ENCODE peak calls at places on chromosome 21, in eight cellular contexts. H is PC-9; E is prostate gland; C is iPS DF 6.9; Q is lower lobe of right lung; O is CD4-positive, CD25-positive, alpha-beta regulatory T cell; P is uterus; R is thoracic aorta. V is an unnamed sample.

GRCh38 chr21:28459193-28459592 is 533.5 kb downstream of the LTN1 start:
- DNase-seq in O (no peak), R (no peak), Q (no peak), H (no peak), P (no peak), C (no peak), E (no peak), V (no peak)

GRCh38 chr21:20591294-20591693 is 406.9 kb upstream of the NCAM2 start:
- DNase-seq in P (no peak), C (no peak), O (no peak), R (no peak), E (no peak), H (no peak), Q (no peak), V (no peak)

GRCh38 chr21:34695434-34695833 is 26.6 kb downstream of the CLIC6 start:
- DNase-seq in C (no peak), E (no peak), Q (no peak), R (no peak), O (no peak), P (no peak), H (peak; percentile 43), V (no peak)

GRCh38 chr21:43191521-43191920 is 22.7 kb downstream of the CRYAA start:
- DNase-seq in R (no peak), E (no peak), O (no peak), Q (no peak), H (no peak), C (no peak), P (no peak), V (no peak)

GRCh38 chr21:27104749-27105439 is 138.0 kb upstream of the ADAMTS5 start:
- DNase-seq in P (no peak), E (no peak), C (no peak), H (no peak), R (no peak), Q (no peak), O (no peak), V (no peak)

GRCh38 chr21:38221594-38221993 is 35.2 kb upstream of the KCNJ15 start:
- DNase-seq in R (no peak), P (no peak), H (no peak), E (no peak), C (no peak), O (no peak), Q (no peak), V (no peak)

GRCh38 chr21:43754948-43755781 is 20.9 kb downstream of the CSTB start:
- DNase-seq in R (no peak), E (no peak), O (no peak), P (no peak), C (no peak), Q (no peak), H (no peak), V (no peak)

GRCh38 chr21:30340714-30341573 is 3.5 kb upstream of the KRTAP27-1 start:
- DNase-seq in E (peak; percentile 15), H (no peak), Q (peak; percentile 45), R (no peak), P (no peak), O (peak; percentile 26), C (no peak), V (peak; percentile 3)

GRCh38 chr21:31450971-31451370 is 106.9 kb upstream of the TIAM1 start:
- DNase-seq in O (no peak), H (no peak), R (no peak), E (no peak), C (no peak), P (no peak), Q (no peak), V (no peak)

GRCh38 chr21:28521932-28522826 is 470.5 kb downstream of the LTN1 start:
- DNase-seq in O (peak; percentile 19), R (no peak), P (peak; percentile 30), C (peak; percentile 20), H (no peak), Q (no peak), E (no peak), V (peak; percentile 51)

GRCh38 chr21:43353282-43354010 is 73.5 kb downstream of the SIK1 start:
- DNase-seq in P (no peak), Q (no peak), E (no peak), R (no peak), O (no peak), C (no peak), H (no peak), V (no peak)

DNA sequence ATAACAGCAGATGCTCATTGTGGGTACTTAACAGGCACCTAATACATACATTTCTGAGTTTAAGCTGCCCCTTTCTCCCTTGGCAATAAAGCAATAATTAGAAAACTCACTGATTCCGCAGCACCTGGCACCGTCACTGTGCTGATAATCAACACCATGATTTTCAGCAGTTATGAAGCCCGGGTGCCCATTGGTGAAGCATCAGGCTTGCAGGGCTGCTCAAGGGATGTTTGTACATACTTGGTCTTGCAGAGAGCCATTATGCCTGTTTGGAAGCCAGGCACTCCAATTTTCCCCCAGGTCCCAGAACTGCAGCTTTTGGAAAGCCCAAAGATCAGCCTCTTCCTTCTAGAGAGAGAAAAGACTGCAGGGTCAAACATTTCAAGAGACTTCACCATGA is 44.3 kb downstream of the OLIG1 start:
- DNase-seq in Q (no peak), H (no peak), P (no peak), R (no peak), E (no peak), O (no peak), C (no peak), V (no peak)
- H3K27ac ChIP-seq in Q (no peak overlapping the region), H (no peak overlapping the region), P (no peak overlapping the region), R (no peak overlapping the region), E (no peak overlapping the region), O (no peak overlapping the region), C (no peak overlapping the region), V (no peak overlapping the region)

GRCh38 chr21:42003051-42003461 is 7.1 kb downstream of the ZBTB21 start:
- DNase-seq in P (no peak), C (no peak), R (no peak), H (no peak), Q (no peak), E (no peak), O (no peak), V (no peak)

GRCh38 chr21:42002421-42002958 is 7.7 kb downstream of the ZBTB21 start:
- DNase-seq in C (no peak), E (no peak), R (no peak), Q (no peak), P (no peak), O (peak; percentile 88), H (no peak), V (no peak)

GRCh38 chr21:42000908-42001307 is 9.3 kb downstream of the ZBTB21 start:
- DNase-seq in C (no peak), H (no peak), R (no peak), P (no peak), O (no peak), E (no peak), Q (no peak), V (no peak)

GRCh38 chr21:42004406-42005199 is 5.6 kb downstream of the ZBTB21 start:
- DNase-seq in H (no peak), O (no peak), P (no peak), R (no peak), C (no peak), E (no peak), Q (no peak), V (no peak)

GRCh38 chr21:42001781-42002180 is 8.4 kb downstream of the ZBTB21 start:
- DNase-seq in P (no peak), C (no peak), O (no peak), E (no peak), Q (no peak), H (no peak), R (no peak), V (no peak)
- H3K27ac ChIP-seq in P (no peak overlapping the region), C (no peak overlapping the region), O (no peak overlapping the region), E (no peak overlapping the region), Q (no peak overlapping the region), H (no peak overlapping the region), R (no peak overlapping the region), V (no peak overlapping the region)

GRCh38 chr21:41767606-41768370 is 936 bp upstream of the RIPK4 start:
- DNase-seq in Q (no peak), R (no peak), C (no peak), H (peak; percentile 78), O (peak; percentile 34), E (no peak), P (no peak), V (peak; percentile 83)

GRCh38 chr21:41768371-41769042 is 1.7 kb upstream of the RIPK4 start:
- DNase-seq in O (peak; percentile 43), E (no peak), R (no peak), P (no peak), H (peak; percentile 80), Q (peak; percentile 51), C (no peak), V (peak; percentile 35)

GRCh38 chr21:41769933-41770332 is 3.1 kb upstream of the RIPK4 start:
- DNase-seq in Q (no peak), C (no peak), P (no peak), O (no peak), H (no peak), R (no peak), E (no peak), V (no peak)

GRCh38 chr21:41769521-41769920 is 2.7 kb upstream of the RIPK4 start:
- DNase-seq in C (no peak), R (no peak), Q (no peak), P (no peak), O (no peak), E (no peak), H (no peak), V (no peak)

GRCh38 chr21:41769106-41769505 is 2.3 kb upstream of the RIPK4 start:
- DNase-seq in P (no peak), R (no peak), O (no peak), H (no peak), Q (no peak), C (no peak), E (no peak), V (no peak)
- H3K27ac ChIP-seq in P (no peak overlapping the region), R (peak overlapping the region; percentile 75), O (no peak overlapping the region), H (peak overlapping the region; percentile 99), Q (no peak overlapping the region), C (no peak overlapping the region), E (peak overlapping the region; percentile 52), V (peak overlapping the region; percentile 95)

DNA sequence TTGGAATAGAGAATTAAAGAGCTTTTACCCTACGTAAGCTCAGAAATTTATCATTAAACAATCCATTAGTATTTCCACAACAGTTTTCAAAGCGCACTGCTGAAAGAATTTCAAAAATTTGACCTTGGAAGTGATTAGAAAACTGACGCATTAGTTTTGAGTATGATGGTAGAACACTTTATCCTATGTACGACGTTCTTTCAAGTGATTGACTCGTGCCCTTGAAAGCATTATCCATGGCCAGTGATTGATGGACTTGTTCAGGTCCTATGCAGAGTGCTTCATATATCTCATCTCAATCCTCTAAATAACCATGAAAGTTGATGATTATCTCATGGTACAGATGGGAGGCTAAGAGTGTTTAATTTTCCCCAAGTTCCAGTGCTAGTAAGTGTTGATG is 697.2 kb downstream of the USP25 start:
- DNase-seq in P (no peak), O (no peak), H (no peak), Q (no peak), C (no peak), E (no peak), R (no peak), V (no peak)
- H3K27ac ChIP-seq in P (peak overlapping the region; percentile 96), O (no peak overlapping the region), H (no peak overlapping the region), Q (no peak overlapping the region), C (no peak overlapping the region), E (no peak overlapping the region), R (no peak overlapping the region), V (no peak overlapping the region)